ENCODE peak calls at places on chromosome 18, in four cellular contexts. One of them, this sample, is unnamed.

GRCh38 chr18:32167980-32168379 is 21.9 kb upstream of the MEP1B start:
- DNase-seq in GM12878: no peak
- DNase-seq in HepG2: no peak
- DNase-seq in HEK293T: no peak
- DNase-seq in this sample: no peak

GRCh38 chr18:46950064-46950656 is 32.8 kb downstream of the KATNAL2 start:
- DNase-seq in HEK293T: peak
- DNase-seq in GM12878: no peak
- DNase-seq in HepG2: peak
- DNase-seq in this sample: peak

GRCh38 chr18:27789406-27789805 is 387.5 kb downstream of the CDH2 start:
- DNase-seq in HepG2: no peak
- DNase-seq in HEK293T: no peak
- DNase-seq in GM12878: no peak
- DNase-seq in this sample: no peak

GRCh38 chr18:48875942-48876511 is 74.7 kb downstream of the SMAD7 start:
- DNase-seq in HEK293T: peak
- DNase-seq in HepG2: peak
- DNase-seq in GM12878: no peak
- DNase-seq in this sample: no peak

GRCh38 chr18:36519358-36519757 is 221.8 kb downstream of the FHOD3 start:
- DNase-seq in GM12878: no peak
- DNase-seq in HepG2: no peak
- DNase-seq in HEK293T: no peak
- DNase-seq in this sample: no peak

GRCh38 chr18:13541621-13542519 is 184.5 kb downstream of the FAM210A start:
- DNase-seq in HepG2: peak
- DNase-seq in HEK293T: no peak
- DNase-seq in GM12878: no peak
- DNase-seq in this sample: no peak

GRCh38 chr18:36620801-36621200 is 208.0 kb downstream of the TPGS2 start:
- DNase-seq in HEK293T: no peak
- DNase-seq in GM12878: no peak
- DNase-seq in HepG2: no peak
- DNase-seq in this sample: no peak

GRCh38 chr18:10420561-10421352 is 33.7 kb upstream of the APCDD1 start:
- DNase-seq in GM12878: no peak
- DNase-seq in HEK293T: no peak
- DNase-seq in HepG2: no peak
- DNase-seq in this sample: no peak

GRCh38 chr18:26228562-26229260 is 2.5 kb downstream of the TAF4B start:
- DNase-seq in HepG2: no peak
- DNase-seq in HEK293T: no peak
- DNase-seq in GM12878: no peak
- DNase-seq in this sample: peak

GRCh38 chr18:11320981-11321380 is 171.6 kb upstream of the PIEZO2 start:
- DNase-seq in HepG2: no peak
- DNase-seq in GM12878: no peak
- DNase-seq in HEK293T: no peak
- DNase-seq in this sample: no peak

GRCh38 chr18:12652861-12653401 is 5.0 kb downstream of the SPIRE1 start:
- DNase-seq in HEK293T: no peak
- DNase-seq in GM12878: no peak
- DNase-seq in HepG2: peak
- DNase-seq in this sample: peak

GRCh38 chr18:48804856-48805610 is 145.7 kb downstream of the SMAD7 start:
- DNase-seq in HepG2: no peak
- DNase-seq in GM12878: no peak
- DNase-seq in HEK293T: no peak
- DNase-seq in this sample: no peak

GRCh38 chr18:3660719-3661118 is 210.7 kb downstream of the TGIF1 start:
- DNase-seq in GM12878: no peak
- DNase-seq in HEK293T: no peak
- DNase-seq in HepG2: no peak
- DNase-seq in this sample: no peak

GRCh38 chr18:33169218-33169617 is 271.3 kb downstream of the CCDC178 start:
- DNase-seq in GM12878: no peak
- DNase-seq in HEK293T: no peak
- DNase-seq in HepG2: no peak
- DNase-seq in this sample: no peak

DNA sequence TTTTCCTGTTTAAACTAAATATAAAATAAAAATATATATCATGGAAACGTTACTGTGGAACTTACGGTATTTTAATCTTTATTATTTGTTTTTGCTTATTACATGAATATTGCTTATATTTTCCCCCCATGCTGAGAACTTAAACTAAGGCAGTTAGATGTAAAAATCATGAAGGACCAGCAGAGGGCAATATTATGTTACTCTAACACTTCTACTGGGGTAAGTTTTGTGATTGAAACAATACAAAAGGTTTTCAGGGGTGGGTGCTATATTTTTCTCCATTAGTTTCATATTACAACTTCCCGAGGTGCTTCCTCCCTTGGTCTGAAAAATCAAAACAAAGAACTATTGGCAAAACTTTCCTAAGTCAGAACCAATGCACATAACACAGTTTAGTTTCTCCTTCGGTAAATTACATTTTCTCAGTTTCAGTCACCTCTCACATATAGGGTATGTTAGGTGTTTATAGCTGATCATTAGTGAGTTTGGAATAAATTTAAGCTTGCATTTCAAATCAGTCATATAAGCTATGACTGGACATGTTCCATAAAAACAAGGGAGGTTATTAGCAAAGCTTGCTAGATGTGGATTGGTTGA is 54.8 kb downstream of the ZNF407 start:
- DNase-seq in HEK293T: peak
- DNase-seq in HepG2: peak
- DNase-seq in GM12878: no peak
- DNase-seq in this sample: peak
- TF ChIP-seq TARDBP in HEK293T: no peak
- TF ChIP-seq TARDBP in HepG2: no peak
- TF ChIP-seq TARDBP in GM12878: no peak
- TF ChIP-seq TARDBP in this sample: no peak

GRCh38 chr18:23523429-23524212 is 20.3 kb downstream of the RMC1 start:
- DNase-seq in GM12878: peak
- DNase-seq in HEK293T: no peak
- DNase-seq in HepG2: no peak
- DNase-seq in this sample: no peak
- TF ChIP-seq TARDBP in GM12878: no peak
- TF ChIP-seq TARDBP in HEK293T: no peak
- TF ChIP-seq TARDBP in HepG2: no peak
- TF ChIP-seq TARDBP in this sample: no peak

DNA sequence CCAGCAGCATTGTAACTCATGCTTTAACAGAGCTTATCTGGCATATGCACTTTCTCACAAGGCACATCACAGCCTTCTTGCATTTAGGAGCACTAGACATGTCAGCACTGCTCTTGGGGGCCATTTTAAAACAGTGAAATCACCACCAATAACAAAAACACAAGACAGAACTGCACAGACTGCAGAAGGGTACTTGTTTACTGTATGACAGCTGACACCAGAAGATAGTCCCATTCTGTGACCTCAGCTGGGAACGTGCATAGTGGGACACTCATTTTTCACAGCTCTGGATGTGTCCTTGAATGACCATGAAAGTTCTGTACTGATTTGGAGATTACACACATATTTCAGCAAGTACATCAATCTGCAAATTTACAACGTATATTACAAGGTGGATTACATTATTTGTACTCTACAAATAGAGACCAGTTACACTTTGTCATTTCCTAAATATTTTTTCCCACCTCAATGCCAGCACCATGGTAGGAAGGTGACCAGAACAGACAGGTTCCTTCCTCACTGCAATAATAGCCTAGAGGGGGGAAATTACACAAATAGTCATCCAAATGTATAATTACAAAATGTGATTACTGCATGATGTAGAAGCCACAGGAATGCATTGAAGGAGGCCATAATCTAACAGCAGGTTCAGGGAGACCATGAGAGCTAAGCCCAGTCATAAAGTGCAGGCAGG is 35.1 kb downstream of the CCBE1 start:
- DNase-seq in GM12878: no peak
- DNase-seq in HepG2: no peak
- DNase-seq in HEK293T: no peak
- DNase-seq in this sample: no peak
- TF ChIP-seq TARDBP in GM12878: no peak
- TF ChIP-seq TARDBP in HepG2: no peak
- TF ChIP-seq TARDBP in HEK293T: no peak
- TF ChIP-seq TARDBP in this sample: no peak

GRCh38 chr18:22314406-22314805 is 103.3 kb downstream of the CTAGE1 start:
- DNase-seq in HEK293T: no peak
- DNase-seq in HepG2: no peak
- DNase-seq in GM12878: no peak
- DNase-seq in this sample: no peak

GRCh38 chr18:22311301-22311700 is 106.4 kb downstream of the CTAGE1 start:
- DNase-seq in HepG2: no peak
- DNase-seq in HEK293T: no peak
- DNase-seq in GM12878: no peak
- DNase-seq in this sample: no peak

GRCh38 chr18:22318745-22319407 is 98.8 kb downstream of the CTAGE1 start:
- DNase-seq in HepG2: no peak
- DNase-seq in GM12878: no peak
- DNase-seq in HEK293T: no peak
- DNase-seq in this sample: no peak

GRCh38 chr18:22309191-22309590 is 108.5 kb downstream of the CTAGE1 start:
- DNase-seq in HEK293T: no peak
- DNase-seq in GM12878: no peak
- DNase-seq in HepG2: no peak
- DNase-seq in this sample: no peak

GRCh38 chr18:22314001-22314400 is 103.7 kb downstream of the CTAGE1 start:
- DNase-seq in HEK293T: no peak
- DNase-seq in HepG2: no peak
- DNase-seq in GM12878: no peak
- DNase-seq in this sample: no peak
- TF ChIP-seq TARDBP in HEK293T: no peak
- TF ChIP-seq TARDBP in HepG2: no peak
- TF ChIP-seq TARDBP in GM12878: no peak
- TF ChIP-seq TARDBP in this sample: no peak

GRCh38 chr18:35460719-35461118 is 37.0 kb downstream of the INO80C start:
- DNase-seq in HepG2: no peak
- DNase-seq in GM12878: no peak
- DNase-seq in HEK293T: no peak
- DNase-seq in this sample: no peak
- TF ChIP-seq TARDBP in HepG2: no peak
- TF ChIP-seq TARDBP in GM12878: no peak
- TF ChIP-seq TARDBP in HEK293T: no peak
- TF ChIP-seq TARDBP in this sample: no peak

GRCh38 chr18:56189615-56190014 is 448.8 kb downstream of the TXNL1 start:
- DNase-seq in GM12878: no peak
- DNase-seq in HepG2: no peak
- DNase-seq in HEK293T: no peak
- DNase-seq in this sample: peak

GRCh38 chr18:56188521-56188920 is 449.9 kb downstream of the TXNL1 start:
- DNase-seq in HepG2: no peak
- DNase-seq in GM12878: no peak
- DNase-seq in HEK293T: no peak
- DNase-seq in this sample: no peak

GRCh38 chr18:56186319-56186718 is 452.1 kb downstream of the TXNL1 start:
- DNase-seq in HepG2: no peak
- DNase-seq in HEK293T: no peak
- DNase-seq in GM12878: no peak
- DNase-seq in this sample: no peak

GRCh38 chr18:56185126-56185525 is 453.3 kb downstream of the TXNL1 start:
- DNase-seq in GM12878: no peak
- DNase-seq in HepG2: no peak
- DNase-seq in HEK293T: no peak
- DNase-seq in this sample: no peak
- TF ChIP-seq TARDBP in GM12878: no peak
- TF ChIP-seq TARDBP in HepG2: no peak
- TF ChIP-seq TARDBP in HEK293T: no peak
- TF ChIP-seq TARDBP in this sample: no peak

GRCh38 chr18:40962784-40963183 is 992.2 kb upstream of the PIK3C3 start:
- DNase-seq in HepG2: no peak
- DNase-seq in GM12878: no peak
- DNase-seq in HEK293T: no peak
- DNase-seq in this sample: no peak
- TF ChIP-seq TARDBP in HepG2: no peak
- TF ChIP-seq TARDBP in GM12878: no peak
- TF ChIP-seq TARDBP in HEK293T: no peak
- TF ChIP-seq TARDBP in this sample: no peak

GRCh38 chr18:2100694-2101213 is 470.6 kb downstream of the METTL4 start:
- DNase-seq in GM12878: no peak
- DNase-seq in HEK293T: no peak
- DNase-seq in HepG2: no peak
- DNase-seq in this sample: no peak

GRCh38 chr18:2108581-2108980 is 462.7 kb downstream of the METTL4 start:
- DNase-seq in GM12878: no peak
- DNase-seq in HEK293T: no peak
- DNase-seq in HepG2: no peak
- DNase-seq in this sample: no peak

GRCh38 chr18:2103299-2103698 is 468.0 kb downstream of the METTL4 start:
- DNase-seq in GM12878: no peak
- DNase-seq in HepG2: no peak
- DNase-seq in HEK293T: no peak
- DNase-seq in this sample: no peak

GRCh38 chr18:2102022-2102421 is 469.3 kb downstream of the METTL4 start:
- DNase-seq in GM12878: no peak
- DNase-seq in HepG2: no peak
- DNase-seq in HEK293T: no peak
- DNase-seq in this sample: no peak

GRCh38 chr18:2104620-2105462 is 466.5 kb downstream of the METTL4 start:
- DNase-seq in HepG2: peak
- DNase-seq in GM12878: no peak
- DNase-seq in HEK293T: peak
- DNase-seq in this sample: peak
- TF ChIP-seq TARDBP in HepG2: no peak
- TF ChIP-seq TARDBP in GM12878: no peak
- TF ChIP-seq TARDBP in HEK293T: no peak
- TF ChIP-seq TARDBP in this sample: no peak

DNA sequence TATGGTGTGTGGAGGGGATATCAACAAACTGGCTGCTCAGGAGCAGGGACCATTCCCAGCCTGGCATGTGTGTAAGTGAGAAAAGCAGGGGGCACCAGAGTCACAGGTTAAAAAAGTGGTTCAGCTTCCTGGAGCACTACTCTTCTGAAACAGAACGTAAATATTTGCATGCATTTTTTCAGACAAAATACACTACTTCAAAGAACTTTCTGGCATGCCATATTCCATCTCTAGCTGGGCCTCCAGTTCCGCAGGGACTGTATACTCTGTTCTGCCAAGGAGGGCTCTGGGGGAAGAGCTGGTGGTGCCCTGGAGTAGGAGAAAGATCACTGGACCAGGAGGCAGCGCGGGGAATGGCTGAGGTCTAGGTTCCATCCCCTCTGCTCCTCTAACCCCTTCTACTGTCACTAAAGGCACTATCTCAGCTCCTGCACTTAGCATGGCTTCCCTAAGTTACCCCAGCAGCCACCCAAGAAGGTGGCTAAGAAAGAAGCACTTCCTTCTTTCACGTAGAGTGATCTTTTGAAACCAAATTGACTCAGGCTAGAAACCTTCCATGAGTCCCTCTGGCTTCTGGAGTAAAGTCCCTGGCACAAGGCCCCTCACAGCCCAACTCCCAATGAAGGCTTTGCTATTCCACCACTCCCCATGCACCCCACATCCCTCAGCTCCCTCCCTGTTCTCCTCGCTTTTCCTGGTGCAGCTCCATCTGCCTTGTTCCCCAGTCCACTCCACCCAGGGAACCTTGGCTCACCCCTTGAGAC is 57.6 kb upstream of the CABLES1 start:
- DNase-seq in GM12878: no peak
- DNase-seq in HEK293T: no peak
- DNase-seq in HepG2: peak
- DNase-seq in this sample: no peak
- TF ChIP-seq TARDBP in GM12878: no peak
- TF ChIP-seq TARDBP in HEK293T: no peak
- TF ChIP-seq TARDBP in HepG2: no peak
- TF ChIP-seq TARDBP in this sample: no peak